ENCODE peak calls at places on chromosome 5, in eight cellular contexts. R, N, H, A, P, D, X and M are unnamed samples.

GRCh38 chr5:170747851-170748250 is 35.7 kb upstream of the GABRP start:
- DNase-seq in R (no peak), N (no peak), H (no peak), A (no peak), P (no peak), D (no peak), X (no peak), M (no peak)

GRCh38 chr5:115079934-115080623 is 89.6 kb downstream of the TRIM36 start:
- DNase-seq in R (no peak), N (no peak), H (no peak), A (no peak), P (no peak), D (no peak), X (no peak), M (no peak)

GRCh38 chr5:89179761-89180160 is 296.8 kb upstream of the MEF2C start:
- DNase-seq in R (no peak), N (no peak), H (no peak), A (no peak), P (no peak), D (no peak), X (no peak), M (no peak)

GRCh38 chr5:90503596-90503995 is 25.8 kb downstream of the LYSMD3 start:
- DNase-seq in R (no peak), N (no peak), H (no peak), A (no peak), P (no peak), D (no peak), X (no peak), M (no peak)

GRCh38 chr5:92559743-92560142 is 1021.3 kb downstream of the NR2F1-AS1 start:
- DNase-seq in R (no peak), N (no peak), H (no peak), A (no peak), P (no peak), D (peak; percentile 35), X (no peak), M (no peak)

GRCh38 chr5:133714161-133714915 is 102.0 kb upstream of the FSTL4 start:
- DNase-seq in R (peak; percentile 52), N (no peak), H (no peak), A (peak; percentile 30), P (no peak), D (no peak), X (no peak), M (no peak)

GRCh38 chr5:120749737-120750136 is 285.6 kb downstream of the PRR16 start:
- DNase-seq in R (no peak), N (no peak), H (no peak), A (no peak), P (no peak), D (no peak), X (no peak), M (no peak)

GRCh38 chr5:172065431-172066065 is 59.1 kb upstream of the FBXW11 start:
- DNase-seq in R (peak; percentile 80), N (no peak), H (no peak), A (no peak), P (no peak), D (no peak), X (no peak), M (no peak)

GRCh38 chr5:72035831-72036230 is 71.4 kb upstream of the MAP1B start:
- DNase-seq in R (no peak), N (no peak), H (no peak), A (no peak), P (no peak), D (no peak), X (no peak), M (no peak)

GRCh38 chr5:81269751-81270686 is 31.4 kb upstream of the ZCCHC9 start:
- DNase-seq in R (no peak), N (no peak), H (no peak), A (no peak), P (no peak), D (no peak), X (peak; percentile 20), M (peak; percentile 75)

GRCh38 chr5:137695651-137696428 is 40.0 kb downstream of the KLHL3 start:
- DNase-seq in R (no peak), N (peak; percentile 76), H (no peak), A (no peak), P (no peak), D (no peak), X (no peak), M (no peak)

GRCh38 chr5:143372187-143372829 is 31.2 kb downstream of the NR3C1 start:
- DNase-seq in R (no peak), N (no peak), H (no peak), A (no peak), P (no peak), D (no peak), X (no peak), M (no peak)

GRCh38 chr5:80625230-80625629 is 29.2 kb upstream of the MSH3 start:
- DNase-seq in R (no peak), N (no peak), H (no peak), A (no peak), P (no peak), D (no peak), X (no peak), M (no peak)

GRCh38 chr5:2207416-2207950 is 324.8 kb upstream of the IRX4 start:
- DNase-seq in R (no peak), N (no peak), H (no peak), A (no peak), P (no peak), D (no peak), X (no peak), M (no peak)

GRCh38 chr5:179680780-179681411 is at the start of gene CBY3:
- DNase-seq in R (no peak), N (no peak), H (no peak), A (no peak), P (no peak), D (no peak), X (no peak), M (no peak)

GRCh38 chr5:36877667-36878420 is 1.3 kb downstream of the NIPBL start:
- DNase-seq in R (no peak), N (peak; percentile 47), H (no peak), A (no peak), P (no peak), D (no peak), X (no peak), M (peak; percentile 54)

GRCh38 chr5:74199005-74199404 is 441.5 kb downstream of the ENC1 start:
- DNase-seq in R (no peak), N (no peak), H (no peak), A (no peak), P (no peak), D (no peak), X (no peak), M (no peak)

GRCh38 chr5:10301842-10302610 is 5.7 kb downstream of the CMBL start:
- DNase-seq in R (no peak), N (no peak), H (no peak), A (peak; percentile 22), P (peak; percentile 58), D (no peak), X (peak; percentile 66), M (no peak)

GRCh38 chr5:139745121-139745799 is 50.3 kb upstream of the PSD2 start:
- DNase-seq in R (peak; percentile 92), N (no peak), H (peak; percentile 47), A (peak; percentile 66), P (no peak), D (peak; percentile 84), X (no peak), M (no peak)

GRCh38 chr5:180100621-180101450 is 29.3 kb upstream of the RNF130 start:
- DNase-seq in R (no peak), N (no peak), H (no peak), A (no peak), P (no peak), D (no peak), X (no peak), M (no peak)

GRCh38 chr5:94577466-94578245 is 40.7 kb downstream of the KIAA0825 start:
- DNase-seq in R (no peak), N (peak; percentile 12), H (no peak), A (no peak), P (no peak), D (no peak), X (no peak), M (no peak)

GRCh38 chr5:109410389-109411174 is 808 bp upstream of the PJA2 start:
- DNase-seq in R (peak; percentile 94), N (no peak), H (peak; percentile 80), A (peak; percentile 80), P (peak; percentile 14), D (no peak), X (peak; percentile 10), M (peak; percentile 61)

GRCh38 chr5:1227669-1228068 is 2.5 kb downstream of the SLC6A18 start:
- DNase-seq in R (no peak), N (no peak), H (no peak), A (no peak), P (no peak), D (no peak), X (peak; percentile 87), M (no peak)

GRCh38 chr5:138354926-138355378 is 2.5 kb downstream of the KDM3B start:
- DNase-seq in R (no peak), N (peak; percentile 75), H (peak; percentile 4), A (peak; percentile 26), P (no peak), D (no peak), X (no peak), M (peak; percentile 73)

GRCh38 chr5:6328173-6328572 is 50.2 kb downstream of the MED10 start:
- DNase-seq in R (no peak), N (peak; percentile 26), H (no peak), A (no peak), P (no peak), D (no peak), X (no peak), M (peak; percentile 11)

GRCh38 chr5:52881468-52881867 is 93.8 kb downstream of the ITGA1 start:
- DNase-seq in R (no peak), N (no peak), H (no peak), A (no peak), P (no peak), D (no peak), X (no peak), M (no peak)

GRCh38 chr5:100838048-100838473 is 65.0 kb downstream of the ST8SIA4 start:
- DNase-seq in R (no peak), N (no peak), H (no peak), A (no peak), P (no peak), D (no peak), X (no peak), M (no peak)

GRCh38 chr5:43674536-43674935 is 71.6 kb downstream of the NNT start:
- DNase-seq in R (no peak), N (no peak), H (no peak), A (no peak), P (no peak), D (no peak), X (no peak), M (no peak)

GRCh38 chr5:177600458-177601018 is 606 bp downstream of the B4GALT7 start:
- DNase-seq in R (peak; percentile 78), N (peak; percentile 47), H (peak; percentile 33), A (no peak), P (no peak), D (no peak), X (peak; percentile 3), M (peak; percentile 56)

GRCh38 chr5:85549836-85550599 is 1067.7 kb upstream of the COX7C start:
- DNase-seq in R (no peak), N (no peak), H (no peak), A (no peak), P (no peak), D (no peak), X (no peak), M (no peak)

GRCh38 chr5:16573401-16573800 is 43.4 kb downstream of the RETREG1 start:
- DNase-seq in R (no peak), N (no peak), H (no peak), A (no peak), P (no peak), D (no peak), X (no peak), M (no peak)

GRCh38 chr5:122076669-122077450 is 1.2 kb downstream of the LOX start:
- DNase-seq in R (peak; percentile 96), N (peak; percentile 87), H (peak; percentile 39), A (no peak), P (peak; percentile 29), D (no peak), X (peak; percentile 21), M (no peak)

GRCh38 chr5:138033916-138034315 is 1.0 kb upstream of the FAM13B start:
- DNase-seq in R (no peak), N (no peak), H (no peak), A (no peak), P (no peak), D (no peak), X (no peak), M (no peak)

GRCh38 chr5:91223886-91224285 is 159.2 kb downstream of the ARRDC3 start:
- DNase-seq in R (no peak), N (no peak), H (no peak), A (no peak), P (no peak), D (no peak), X (no peak), M (no peak)